ENCODE peak calls at places on chromosome 10, in ten cellular contexts. D is fibroblast of lung, X is left ventricle myocardium inferior, U is lung, I is foreskin fibroblast, T is hepatocyte, A is AG04450, Y is epithelial cell of esophagus, B is astrocyte of the spinal cord, R is dorsolateral prefrontal cortex. F is an unnamed sample.

GRCh38 chr10:100790761-100791208 is 45.4 kb downstream of the PAX2 start:
- DNase-seq in U (no peak), A (no peak), B (no peak), X (no peak), T (no peak), D (no peak), R (no peak), I (no peak), Y (no peak), F (no peak)

GRCh38 chr10:60911715-60912114 is 32.3 kb downstream of the RHOBTB1 start:
- DNase-seq in Y (no peak), A (no peak), R (no peak), B (no peak), T (no peak), U (no peak), I (no peak), D (no peak), X (no peak), F (no peak)

GRCh38 chr10:71569775-71570588 is 149.6 kb downstream of the C10orf105 start:
- DNase-seq in X (peak; percentile 66), A (no peak), B (peak; percentile 24), U (peak; percentile 79), R (peak; percentile 83), D (peak; percentile 47), Y (peak; percentile 48), I (peak; percentile 68), T (peak; percentile 79), F (no peak)

GRCh38 chr10:25455980-25456567 is 281.3 kb downstream of the GPR158 start:
- DNase-seq in B (no peak), R (no peak), U (no peak), Y (no peak), A (no peak), X (no peak), D (no peak), T (no peak), I (no peak), F (no peak)

GRCh38 chr10:62000037-62000603 is 98.6 kb downstream of the ARID5B start:
- DNase-seq in I (no peak), X (no peak), A (no peak), T (no peak), B (no peak), D (no peak), U (no peak), R (no peak), Y (no peak), F (no peak)

GRCh38 chr10:130805635-130806030 is 505.9 kb downstream of the TCERG1L start:
- DNase-seq in I (no peak), Y (no peak), T (no peak), A (no peak), D (no peak), X (no peak), R (no peak), B (no peak), U (no peak), F (no peak)

GRCh38 chr10:36515313-36515712 is 610.1 kb upstream of the ANKRD30A start:
- DNase-seq in R (no peak), X (no peak), I (peak; percentile 53), B (no peak), A (no peak), T (no peak), D (peak; percentile 19), U (no peak), Y (no peak), F (no peak)

GRCh38 chr10:124971276-124971675 is 29.4 kb downstream of the ZRANB1 start:
- DNase-seq in Y (no peak), I (no peak), B (no peak), R (no peak), A (no peak), U (no peak), X (no peak), T (no peak), D (no peak), F (no peak)

GRCh38 chr10:30454744-30455498 is 20.9 kb downstream of the MAP3K8 start:
- DNase-seq in B (peak; percentile 85), A (peak; percentile 48), Y (peak; percentile 53), I (peak; percentile 77), R (no peak), U (no peak), T (peak; percentile 28), X (no peak), D (peak; percentile 98), F (peak; percentile 86)

GRCh38 chr10:1068362-1069361 is 12.5 kb downstream of the WDR37 start:
- DNase-seq in Y (no peak), U (no peak), D (no peak), R (no peak), B (no peak), A (no peak), I (no peak), X (no peak), T (no peak), F (no peak)

GRCh38 chr10:75904499-75905283 is 473.3 kb downstream of the LRMDA start:
- DNase-seq in B (no peak), D (no peak), A (no peak), X (no peak), T (peak; percentile 15), U (no peak), I (no peak), Y (no peak), R (no peak), F (no peak)

DNA sequence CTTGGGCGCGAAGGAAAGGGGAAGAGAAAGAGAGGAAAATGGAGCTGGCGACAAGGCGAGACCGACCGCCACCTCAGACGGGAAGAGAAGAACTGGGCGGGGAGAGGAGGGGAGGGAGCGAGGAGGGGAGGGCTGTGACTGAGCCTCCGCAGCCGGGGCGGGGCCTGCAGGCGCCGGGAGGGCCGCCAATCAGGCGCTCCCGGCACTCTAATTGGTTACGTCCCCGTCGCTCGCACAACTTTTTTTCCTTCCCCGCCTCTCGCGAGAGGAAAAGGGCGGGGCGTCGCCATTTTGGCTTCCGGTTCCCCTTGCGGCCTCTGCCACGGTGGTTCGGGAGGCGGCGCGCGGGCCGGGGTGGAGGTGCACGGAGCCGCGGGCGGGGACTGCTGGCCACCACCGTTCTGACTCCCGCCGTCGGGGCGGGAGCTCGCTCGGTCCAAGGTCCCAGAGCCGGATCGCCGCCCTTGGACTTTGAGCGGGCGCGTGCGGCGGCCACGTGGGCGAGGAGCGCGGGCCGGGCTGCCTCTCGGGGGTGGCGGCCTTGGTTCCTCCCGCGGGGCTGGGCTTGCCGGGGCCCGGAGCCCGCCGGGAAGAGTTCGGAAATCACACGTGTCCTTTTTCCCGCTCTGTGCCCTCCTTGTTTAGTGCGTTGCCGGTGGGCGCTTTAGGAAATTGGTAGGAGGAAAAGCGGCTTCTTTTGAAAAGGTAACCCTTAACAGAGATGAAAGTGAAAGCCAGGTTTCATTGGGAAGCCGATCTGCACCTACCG is at the start of gene GDI2:
- DNase-seq in T (peak; percentile 98), X (peak; percentile 96), Y (peak; percentile 97), B (peak; percentile 98), I (peak; percentile 98), D (peak; percentile 96), R (peak; percentile 93), A (peak; percentile 88), U (peak; percentile 96), F (peak; percentile 87)
- TF ChIP-seq CTCF in T (no peak), X (no peak), Y (no peak), B (no peak), I (no peak), D (no peak), R (no peak), A (no peak), U (no peak), F (no peak)

DNA sequence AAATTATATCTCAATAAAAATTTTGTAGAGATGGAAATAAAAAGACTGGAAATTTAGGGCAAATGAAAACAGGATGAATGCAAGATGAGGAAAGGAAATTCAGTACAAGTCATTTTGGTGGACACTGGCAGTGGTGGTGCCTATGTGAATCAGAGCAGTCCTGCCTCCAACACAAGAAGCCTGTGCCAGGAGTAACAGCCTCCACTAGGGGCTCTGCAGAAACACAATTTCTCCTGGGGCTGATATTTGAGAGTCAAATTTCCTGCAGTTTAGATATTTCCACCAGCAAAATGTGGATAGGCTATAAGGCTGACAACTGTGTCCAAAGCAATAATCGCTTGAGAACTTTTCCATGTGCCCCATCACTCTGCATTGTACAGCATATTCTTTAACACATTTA is 4.7 kb upstream of the PLXDC2 start:
- DNase-seq in B (peak; percentile 58), U (no peak), I (peak; percentile 35), Y (peak; percentile 42), A (no peak), D (peak; percentile 66), R (peak; percentile 65), X (no peak), T (peak; percentile 44), F (peak; percentile 29)
- TF ChIP-seq CTCF in B (peak; percentile 75), U (peak; percentile 4), I (peak; percentile 45), Y (peak; percentile 67), A (peak; percentile 70), D (peak; percentile 83), R (peak; percentile 62), X (peak; percentile 64), T (peak; percentile 44), F (peak; percentile 77)

DNA sequence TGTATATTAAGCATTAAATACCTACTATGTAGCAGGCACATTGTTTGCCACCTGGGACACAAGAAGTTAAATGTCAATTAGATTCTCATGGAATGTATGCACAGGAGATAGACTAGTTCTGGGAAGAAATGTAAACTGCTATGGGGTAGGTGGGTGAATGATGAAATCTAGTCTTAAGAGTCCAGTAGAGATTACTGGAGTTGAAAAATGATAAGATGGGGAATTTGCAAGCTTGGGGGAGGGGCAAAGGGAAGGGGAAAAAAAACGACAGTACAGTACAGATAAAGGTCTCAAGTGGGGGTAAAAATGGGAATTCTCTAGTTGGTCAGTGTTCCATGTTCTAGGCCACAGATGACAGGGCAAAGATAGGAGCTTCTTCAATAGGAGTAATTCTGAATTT is 94.4 kb downstream of the ATE1 start:
- DNase-seq in D (no peak), R (no peak), Y (no peak), T (no peak), I (no peak), B (no peak), X (no peak), U (no peak), A (no peak), F (no peak)
- TF ChIP-seq CTCF in D (no peak), R (no peak), Y (no peak), T (no peak), I (no peak), B (no peak), X (no peak), U (no peak), A (no peak), F (no peak)

GRCh38 chr10:43393606-43394360 is 15.2 kb downstream of the HNRNPF start:
- DNase-seq in R (no peak), Y (no peak), T (no peak), A (no peak), U (no peak), X (no peak), B (no peak), I (no peak), D (no peak), F (no peak)

GRCh38 chr10:43390333-43390732 is 18.7 kb downstream of the HNRNPF start:
- DNase-seq in X (no peak), D (no peak), B (no peak), R (no peak), Y (no peak), U (no peak), A (no peak), I (no peak), T (no peak), F (no peak)

GRCh38 chr10:43389867-43390266 is 18.4 kb downstream of the FXYD4 start:
- DNase-seq in T (no peak), A (no peak), U (no peak), X (no peak), I (no peak), B (no peak), R (no peak), D (no peak), Y (no peak), F (no peak)

GRCh38 chr10:43392757-43393156 is 16.2 kb downstream of the HNRNPF start:
- DNase-seq in D (no peak), U (no peak), B (no peak), A (no peak), Y (no peak), R (no peak), I (no peak), T (no peak), X (no peak), F (no peak)

GRCh38 chr10:43390791-43391190 is 18.2 kb downstream of the HNRNPF start:
- DNase-seq in U (no peak), B (peak; percentile 28), D (peak; percentile 60), T (peak; percentile 54), I (peak; percentile 78), R (peak; percentile 73), A (no peak), Y (peak; percentile 44), X (no peak), F (no peak)
- TF ChIP-seq CTCF in U (no peak), B (peak; percentile 61), D (peak; percentile 64), T (peak; percentile 52), I (peak; percentile 59), R (peak; percentile 80), A (peak; percentile 69), Y (peak; percentile 63), X (peak; percentile 59), F (peak; percentile 70)